ENCODE peak calls at places on chromosomes 3 and 15, in seven cellular contexts. K is tibial nerve, W is ovary, M is sigmoid colon, N is right lobe of liver, S is uterus, X is body of pancreas. Q is an unnamed sample.

GRCh38 chr3:42709621-42710020 is 7.0 kb upstream of the HHATL start:
- DNase-seq in X (peak; percentile 0), M (peak; percentile 30), W (no peak), S (no peak), K (no peak), N (no peak), Q (no peak)

GRCh38 chr15:40420793-40421192 is 15.2 kb downstream of the IVD start:
- DNase-seq in K (no peak), N (peak; percentile 79), S (no peak), X (peak; percentile 84), M (no peak), W (peak; percentile 71), Q (peak; percentile 86)

GRCh38 chr3:59713971-59714370 is 664.1 kb upstream of the CFAP20DC start:
- DNase-seq in S (no peak), N (no peak), W (no peak), K (no peak), X (no peak), M (no peak), Q (no peak)

GRCh38 chr3:13308406-13308805 is 111.7 kb downstream of the NUP210 start:
- DNase-seq in N (no peak), W (no peak), K (no peak), M (no peak), S (no peak), X (peak; percentile 64), Q (no peak)

GRCh38 chr3:32428092-32429068 is 36.7 kb downstream of the CMTM7 start:
- DNase-seq in S (no peak), X (no peak), K (no peak), W (no peak), N (no peak), M (no peak), Q (no peak)

GRCh38 chr3:43178891-43179366 is 73.0 kb upstream of the POMGNT2 start:
- DNase-seq in M (no peak), K (no peak), W (no peak), S (no peak), X (peak; percentile 47), N (peak; percentile 80), Q (no peak)

GRCh38 chr3:13419356-13420050 is 619 bp downstream of the NUP210 start:
- DNase-seq in K (no peak), S (no peak), N (peak; percentile 73), X (peak; percentile 60), M (no peak), W (no peak), Q (peak; percentile 93)

GRCh38 chr3:99774467-99774866 is 43.2 kb upstream of the CMSS1 start:
- DNase-seq in K (no peak), X (no peak), W (no peak), M (no peak), S (no peak), N (no peak), Q (no peak)

GRCh38 chr3:176347424-176348146 is 849.7 kb downstream of the TBL1XR1 start:
- DNase-seq in X (no peak), W (no peak), N (no peak), M (no peak), S (no peak), K (no peak), Q (no peak)

GRCh38 chr15:68407141-68407885 is 24.6 kb downstream of the ITGA11 start:
- DNase-seq in X (no peak), N (no peak), M (peak; percentile 55), S (peak; percentile 95), W (no peak), K (peak; percentile 59), Q (no peak)

GRCh38 chr15:68366314-68366713 is 65.6 kb downstream of the ITGA11 start:
- DNase-seq in X (no peak), W (no peak), K (no peak), N (no peak), M (no peak), S (no peak), Q (no peak)

GRCh38 chr15:34239151-34239761 is 14.4 kb downstream of the EMC4 start:
- DNase-seq in K (no peak), N (no peak), X (no peak), M (no peak), W (no peak), S (no peak), Q (no peak)

GRCh38 chr3:21979706-21980105 is 228.7 kb upstream of the ZNF385D start:
- DNase-seq in K (no peak), W (no peak), S (no peak), X (no peak), M (no peak), N (no peak), Q (no peak)

GRCh38 chr15:60937278-60937677 is 291.8 kb downstream of the RORA start:
- DNase-seq in N (no peak), X (no peak), S (no peak), W (no peak), K (no peak), M (no peak), Q (no peak)

GRCh38 chr15:68313501-68314390 is 36.2 kb downstream of the FEM1B start:
- DNase-seq in X (peak; percentile 8), M (no peak), K (no peak), N (no peak), W (no peak), S (peak; percentile 19), Q (no peak)

GRCh38 chr3:42855219-42855546 is 20.5 kb downstream of the CYP8B1 start:
- DNase-seq in N (no peak), W (no peak), K (no peak), S (no peak), X (no peak), M (no peak), Q (no peak)

GRCh38 chr3:187719628-187720336 is 17.4 kb upstream of the RTP2 start:
- DNase-seq in M (no peak), X (no peak), K (no peak), N (peak; percentile 77), S (no peak), W (no peak), Q (no peak)

GRCh38 chr15:65423977-65424679 is 1.4 kb upstream of the IGDCC4 start:
- DNase-seq in K (no peak), S (no peak), M (peak; percentile 27), X (no peak), N (no peak), W (no peak), Q (no peak)

GRCh38 chr15:74383286-74383685 is 15.8 kb upstream of the CYP11A1 start:
- DNase-seq in W (no peak), X (no peak), S (no peak), K (no peak), N (peak; percentile 23), M (no peak), Q (no peak)

GRCh38 chr15:74383695-74384565 is 16.5 kb upstream of the CYP11A1 start:
- DNase-seq in X (no peak), K (no peak), W (no peak), M (no peak), S (no peak), N (peak; percentile 37), Q (no peak)

GRCh38 chr15:74385442-74386132 is 18.1 kb upstream of the CYP11A1 start:
- DNase-seq in K (no peak), M (no peak), X (no peak), S (no peak), N (no peak), W (no peak), Q (no peak)

GRCh38 chr15:74386496-74387140 is 19.2 kb upstream of the CYP11A1 start:
- DNase-seq in M (no peak), N (no peak), S (no peak), X (no peak), K (no peak), W (no peak), Q (no peak)

DNA sequence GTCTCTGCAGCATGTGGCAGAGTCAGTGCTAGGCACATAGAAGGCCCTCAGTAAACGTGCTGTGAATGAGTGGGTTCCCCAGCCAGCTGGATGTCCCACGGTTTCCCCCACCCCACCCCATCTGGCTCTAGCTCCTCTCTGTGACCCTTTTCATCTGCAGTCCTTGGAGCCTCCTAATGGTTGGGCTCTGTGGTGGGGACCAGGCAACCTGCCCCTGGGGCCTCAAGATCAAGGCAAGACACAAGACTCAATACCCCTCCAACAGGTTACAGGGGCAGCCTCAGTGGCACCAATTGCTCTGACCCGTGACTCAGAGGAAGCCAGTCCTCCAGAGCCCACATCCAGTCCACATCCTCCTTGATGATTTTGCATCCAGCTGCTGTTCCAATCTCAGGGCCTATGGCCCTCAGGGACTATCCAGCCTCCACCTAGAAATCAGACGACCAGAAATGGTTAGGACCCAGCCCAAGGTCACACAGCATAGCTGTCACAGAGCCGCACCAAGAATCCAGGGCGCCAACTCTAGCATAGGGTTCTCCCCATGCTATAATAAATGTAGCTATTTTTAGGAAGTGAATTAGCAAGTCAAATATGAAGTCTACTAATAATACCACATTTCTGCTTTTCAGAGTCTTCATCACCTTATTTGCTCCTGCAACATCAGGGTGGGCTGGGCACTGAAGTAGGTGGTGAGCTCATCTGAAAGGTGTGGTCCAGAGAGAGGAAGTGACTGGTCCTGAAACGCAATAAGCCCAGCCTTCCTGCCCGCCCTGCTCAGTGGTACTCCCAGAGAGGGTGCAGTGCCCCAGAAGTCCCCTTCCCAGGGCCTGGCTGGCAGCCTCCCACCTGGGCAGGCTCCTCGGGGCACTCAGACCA is 17.4 kb upstream of the CYP11A1 start:
- DNase-seq in N (peak; percentile 47), M (no peak), S (no peak), X (no peak), W (no peak), K (no peak), Q (no peak)
- TF ChIP-seq POLR2A in N (no peak), M (no peak), S (no peak), X (no peak), W (no peak), K (no peak), Q (no peak)

DNA sequence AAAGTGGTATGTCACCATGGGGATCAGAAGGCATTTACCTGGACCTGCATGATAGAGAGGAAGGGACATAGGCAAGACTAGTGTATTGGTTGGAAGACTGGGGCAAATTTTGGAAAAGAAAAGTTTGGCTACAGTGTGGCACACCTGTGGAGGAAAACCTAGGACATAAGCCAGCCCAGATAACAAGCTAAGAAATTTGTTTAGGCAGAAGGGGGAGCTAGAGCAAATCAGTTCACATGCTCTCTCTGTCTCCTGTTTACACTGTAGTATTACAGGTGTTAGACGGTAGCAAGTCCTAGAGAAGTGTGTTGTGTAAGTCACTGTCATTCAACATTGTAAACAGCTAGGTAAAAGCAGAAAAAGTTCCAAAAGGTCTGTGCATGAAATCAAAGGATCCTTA is 11.9 kb upstream of the ALDH1A2 start:
- DNase-seq in M (no peak), W (no peak), S (no peak), N (no peak), X (no peak), K (no peak), Q (no peak)
- TF ChIP-seq CTCF in M (no peak), W (no peak), S (no peak), N (peak; percentile 52), X (peak; percentile 50), K (no peak), Q (no peak)

DNA sequence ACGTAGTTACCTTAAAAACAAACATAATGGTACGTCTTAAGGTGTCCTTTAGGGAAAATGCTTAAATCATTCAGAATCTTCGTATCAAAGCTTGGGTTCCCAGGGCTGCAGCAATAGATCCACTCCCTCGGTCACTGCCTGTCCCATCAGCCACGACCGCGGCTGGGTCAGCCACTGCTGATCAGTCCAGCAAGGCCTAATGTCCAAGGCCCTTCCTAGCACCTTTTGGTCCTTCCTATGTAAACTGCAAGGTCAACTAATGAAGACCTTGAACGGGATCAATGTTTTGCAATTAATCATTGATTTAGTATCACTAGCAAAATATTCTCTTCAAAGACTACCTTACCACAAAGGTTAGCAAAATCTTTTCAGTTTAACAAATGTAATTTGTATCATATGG is 122.2 kb upstream of the IGF1R start:
- DNase-seq in W (no peak), K (no peak), X (no peak), S (no peak), M (no peak), N (no peak), Q (no peak)
- H3K9me3 ChIP-seq in W (no peaks in the 10 kb centered on the region), K (no peaks in the 10 kb centered on the region), X (no peaks in the 10 kb centered on the region), S (no peaks in the 10 kb centered on the region), M (no peaks in the 10 kb centered on the region), N (no peaks in the 10 kb centered on the region), Q (no peaks in the 10 kb centered on the region)

GRCh38 chr15:99014803-99015676 is 7.4 kb upstream of the PGPEP1L start:
- DNase-seq in S (peak; percentile 64), X (peak; percentile 84), W (peak; percentile 79), M (peak; percentile 80), N (peak; percentile 60), K (no peak), Q (peak; percentile 81)
- TF ChIP-seq POLR2A in S (peak; percentile 66), X (peak; percentile 85), W (no peak), M (no peak), N (no peak), K (no peak), Q (no peak)